ENCODE peak calls at places on chromosomes 12 and 14, in four cellular contexts. W is HepG2, H is HCT116, F is K562. C is an unnamed sample.

GRCh38 chr12:31035944-31036665 is 37.6 kb upstream of the DDX11 start:
- DNase-seq in W (no peak), H (no peak), F (no peak), C (no peak)

GRCh38 chr12:70698345-70698744 is 61.1 kb upstream of the PTPRB start:
- DNase-seq in F (no peak), W (no peak), H (no peak), C (no peak)

GRCh38 chr12:94560416-94561221 is 89.7 kb downstream of the TMCC3 start:
- DNase-seq in F (no peak), H (peak; percentile 35), W (no peak), C (no peak)

GRCh38 chr12:3201741-3202500 is 124.7 kb downstream of the TSPAN9 start:
- DNase-seq in H (no peak), W (no peak), F (no peak), C (no peak)

GRCh38 chr14:105865904-105866840 is 339.8 kb downstream of the TMEM121 start:
- DNase-seq in F (no peak), H (no peak), W (no peak), C (no peak)

GRCh38 chr12:94587266-94588241 is 62.8 kb downstream of the TMCC3 start:
- DNase-seq in H (no peak), F (no peak), W (no peak), C (no peak)

GRCh38 chr14:58298477-58298879 is at the start of gene ARID4A:
- DNase-seq in H (no peak), F (no peak), W (no peak), C (no peak)

GRCh38 chr14:35044939-35045797 is 904 bp upstream of the FAM177A1 start:
- DNase-seq in H (no peak), F (no peak), W (no peak), C (no peak)

GRCh38 chr14:104819361-104819771 is 18.5 kb downstream of the ZBTB42 start:
- DNase-seq in W (no peak), F (no peak), H (no peak), C (no peak)

GRCh38 chr12:51773145-51773869 is 75.2 kb downstream of the FIGNL2 start:
- DNase-seq in H (peak; percentile 10), F (no peak), W (no peak), C (no peak)
- TF ChIP-seq REST in H (no peak), F (no peak), W (no peak), C (no peak)

GRCh38 chr12:63208956-63209355 is 58.0 kb upstream of the AVPR1A start:
- DNase-seq in F (no peak), W (no peak), H (no peak), C (no peak)

GRCh38 chr12:63212316-63212715 is 61.3 kb upstream of the AVPR1A start:
- DNase-seq in H (no peak), W (no peak), F (no peak), C (no peak)

GRCh38 chr12:63206494-63206893 is 55.5 kb upstream of the AVPR1A start:
- DNase-seq in H (no peak), F (no peak), W (no peak), C (no peak)

GRCh38 chr12:63206908-63207307 is 55.9 kb upstream of the AVPR1A start:
- DNase-seq in H (no peak), F (no peak), W (no peak), C (no peak)
- TF ChIP-seq TCF7L2 in H (no peak), F (no peak), W (no peak), C (no peak)

DNA sequence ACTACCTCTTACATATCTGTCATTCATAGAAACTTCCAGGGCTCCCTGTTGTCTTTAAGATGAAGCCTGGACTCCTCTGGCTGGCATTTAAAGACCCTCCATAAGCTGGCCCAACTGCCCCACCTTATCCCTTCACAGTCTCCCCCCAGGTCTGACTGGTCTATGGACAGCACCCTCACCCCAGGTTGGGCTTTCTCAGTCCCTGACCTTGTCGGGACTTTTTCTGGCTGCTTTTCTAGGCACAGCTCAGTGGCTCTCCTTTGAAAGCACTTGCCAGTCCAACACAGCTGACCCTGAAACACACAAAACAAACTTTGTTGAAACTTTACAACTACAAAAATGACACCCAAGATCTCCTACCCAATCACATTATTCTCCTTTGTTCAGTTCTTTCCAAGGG is 13.9 kb upstream of the MYH7 start:
- DNase-seq in F (no peak), W (no peak), H (no peak), C (no peak)
- H3K4me1 ChIP-seq in F (no peaks in the 10 kb centered on the region), W (peaks cover 20% of the 10 kb centered on the region), H (no peaks in the 10 kb centered on the region), C (no peaks in the 10 kb centered on the region)

DNA sequence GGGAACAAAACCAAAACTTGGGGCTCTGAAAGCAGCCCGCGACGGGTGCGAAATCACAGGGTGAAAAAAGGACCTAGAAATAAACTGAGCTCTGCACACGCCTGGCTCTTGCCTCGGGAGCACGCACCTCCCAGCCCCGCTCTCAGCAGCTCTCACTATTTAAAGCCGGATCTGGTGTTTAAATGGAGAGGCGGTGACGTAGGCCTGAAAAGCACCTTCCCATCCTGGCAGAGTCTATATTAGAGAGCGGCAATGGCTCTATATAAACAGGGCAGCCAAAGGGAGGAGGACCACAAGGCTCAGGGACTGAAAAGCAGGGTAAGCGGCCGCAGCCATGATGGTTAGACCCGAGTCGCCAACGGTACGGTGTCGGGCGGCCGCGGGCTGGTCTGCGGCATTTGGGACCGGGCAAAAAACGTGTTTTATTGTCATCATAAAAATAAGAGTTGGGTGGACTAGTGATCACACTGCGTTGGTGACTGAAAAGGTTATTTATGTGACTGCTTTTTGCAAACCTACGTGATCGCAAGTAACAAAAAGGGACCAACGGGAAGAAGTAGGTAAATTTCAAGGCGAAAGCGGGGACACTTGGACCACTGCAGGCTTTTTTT is 1.4 kb downstream of the GTF2A1 start:
- DNase-seq in W (peak; percentile 97), H (peak; percentile 93), F (peak; percentile 38), C (peak; percentile 60)
- TF ChIP-seq REST in W (no peak), H (no peak), F (no peak), C (no peak)

GRCh38 chr12:132046561-132046960 is 96.8 kb downstream of the EP400 start:
- DNase-seq in H (no peak), F (no peak), W (no peak), C (no peak)
- TF ChIP-seq TCF7L2 in H (no peak), F (no peak), W (no peak), C (no peak)

DNA sequence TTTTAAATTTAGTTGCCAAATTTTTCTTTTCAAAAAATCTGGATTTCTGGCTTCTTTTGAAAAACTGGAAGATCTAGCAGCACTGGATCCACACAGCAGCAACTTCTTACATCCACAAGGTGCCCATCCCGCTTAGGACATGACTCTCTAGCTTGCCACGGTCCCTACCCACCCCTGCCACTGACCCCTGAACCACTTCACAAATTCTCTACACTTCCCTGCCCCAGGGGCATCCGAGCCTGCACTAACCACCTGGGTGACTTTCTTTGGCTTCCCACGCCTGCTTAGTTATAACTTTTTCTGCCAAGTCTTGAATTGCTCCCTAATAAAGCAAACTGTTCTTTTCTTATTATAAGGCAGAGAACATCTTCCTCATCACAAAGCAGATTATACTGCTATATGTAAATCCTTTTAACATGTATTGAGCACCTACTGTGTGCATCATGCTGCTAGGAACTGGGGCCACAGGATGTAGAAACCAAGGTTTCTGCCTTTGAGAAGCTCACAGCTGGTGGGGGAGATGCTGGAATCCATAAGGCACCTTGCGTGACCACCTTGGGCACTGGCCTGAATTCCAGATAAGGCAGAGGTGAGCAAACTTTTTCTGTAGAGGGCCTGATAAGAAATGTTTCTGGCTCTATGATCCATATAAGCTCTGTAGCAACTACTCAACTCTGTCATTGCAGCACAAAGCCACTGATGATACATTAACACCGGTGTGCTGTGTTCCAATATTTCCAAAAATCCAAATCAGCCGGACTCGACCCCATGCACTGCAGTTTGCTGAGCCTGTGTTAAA is 59.8 kb downstream of the ACTN1 start:
- DNase-seq in H (no peak), W (no peak), F (no peak), C (no peak)
- H3K4me1 ChIP-seq in H (no peaks in the 10 kb centered on the region), W (peaks cover 56% of the 10 kb centered on the region), F (no peaks in the 10 kb centered on the region), C (no peaks in the 10 kb centered on the region)

GRCh38 chr12:67650127-67650495 is 1.6 kb downstream of the DYRK2 start:
- DNase-seq in H (no peak), W (no peak), F (peak; percentile 15), C (no peak)
- TF ChIP-seq REST in H (no peak), W (no peak), F (no peak), C (no peak)

DNA sequence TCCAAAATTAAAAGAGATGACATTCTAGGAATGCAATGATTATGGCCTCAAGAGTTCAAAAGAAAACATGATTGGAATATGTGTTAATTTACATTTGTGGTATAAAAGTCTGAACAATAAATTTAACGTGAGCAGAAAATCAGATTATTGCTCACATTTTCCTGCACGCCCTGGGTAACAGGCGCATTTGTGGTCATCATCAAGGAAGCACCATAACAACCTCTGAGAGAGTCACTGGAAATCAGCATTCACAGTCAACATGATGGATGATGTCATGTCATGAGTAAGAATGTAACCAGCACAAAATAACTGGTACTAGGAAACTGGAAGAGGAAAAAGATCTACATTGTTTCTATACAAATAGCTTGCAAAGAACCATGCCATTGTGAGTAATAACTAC is 73.5 kb downstream of the BBS10 start:
- DNase-seq in W (no peak), F (no peak), H (no peak), C (no peak)
- TF ChIP-seq TCF7L2 in W (no peak), F (no peak), H (no peak), C (no peak)

C was measured in Panc1.